ENCODE peak calls at places on chromosomes 1 and 21, in six cellular contexts. N is gastrocnemius medialis, D is tibial artery, B is uterus, W is cardiac muscle cell, X is transverse colon. U is an unnamed sample. For H3K4me1, the result is how much of the 10 kb centered on the place peaks cover.

GRCh38 chr1:244054924-244055263 is 3.8 kb downstream of the ZBTB18 start:
- DNase-seq in N (no peak), D (no peak), B (no peak), W (no peak), X (no peak), U (no peak)

GRCh38 chr1:83006271-83006670 is 992.7 kb downstream of the TTLL7 start:
- DNase-seq in N (no peak), D (no peak), B (no peak), W (no peak), X (no peak), U (no peak)

GRCh38 chr1:43077273-43077672 is 94.8 kb downstream of the EBNA1BP2 start:
- DNase-seq in N (no peak), D (no peak), B (no peak), W (no peak), X (no peak), U (no peak)

GRCh38 chr1:181255270-181255929 is 166.9 kb downstream of the IER5 start:
- DNase-seq in N (no peak), D (no peak), B (no peak), W (peak), X (no peak), U (no peak)

GRCh38 chr1:227072991-227073390 is 132.9 kb downstream of the COQ8A start:
- DNase-seq in N (no peak), D (no peak), B (no peak), W (peak), X (no peak), U (no peak)

GRCh38 chr21:45264919-45265515 is 22.7 kb downstream of the POFUT2 start:
- DNase-seq in N (no peak), D (peak), B (no peak), W (no peak), X (no peak), U (no peak)

GRCh38 chr1:24567792-24568388 is 12.0 kb downstream of the NCMAP start:
- DNase-seq in N (no peak), D (no peak), B (no peak), W (no peak), X (peak), U (no peak)

GRCh38 chr1:15185617-15186016 is 32.1 kb downstream of the TMEM51 start:
- DNase-seq in N (no peak), D (no peak), B (no peak), W (no peak), X (no peak), U (no peak)

GRCh38 chr1:2439369-2439768 is 27.0 kb upstream of the PEX10 start:
- DNase-seq in N (no peak), D (no peak), B (no peak), W (no peak), X (no peak), U (no peak)

GRCh38 chr1:118627435-118627834 is 360.7 kb downstream of the TBX15 start:
- DNase-seq in N (no peak), D (no peak), B (no peak), W (no peak), X (no peak), U (no peak)

GRCh38 chr1:5917591-5918274 is 74.5 kb downstream of the NPHP4 start:
- DNase-seq in N (no peak), D (no peak), B (no peak), W (no peak), X (no peak), U (no peak)

GRCh38 chr1:185487943-185488342 is 170.9 kb upstream of the IVNS1ABP start:
- DNase-seq in N (no peak), D (no peak), B (no peak), W (no peak), X (no peak), U (no peak)

GRCh38 chr1:7252411-7253117 is 467.3 kb downstream of the CAMTA1 start:
- DNase-seq in N (no peak), D (no peak), B (no peak), W (no peak), X (no peak), U (no peak)

GRCh38 chr1:178060789-178061556 is 32.9 kb upstream of the RASAL2 start:
- DNase-seq in N (no peak), D (no peak), B (peak), W (peak), X (no peak), U (no peak)

GRCh38 chr1:171712341-171712740 is 29.5 kb downstream of the VAMP4 start:
- DNase-seq in N (no peak), D (no peak), B (no peak), W (no peak), X (no peak), U (no peak)

GRCh38 chr1:112396668-112397025 is 633 bp downstream of the CTTNBP2NL start:
- DNase-seq in N (no peak), D (no peak), B (no peak), W (peak), X (no peak), U (no peak)

GRCh38 chr1:87866416-87866815 is 537.7 kb downstream of the LMO4 start:
- DNase-seq in N (no peak), D (no peak), B (no peak), W (no peak), X (no peak), U (no peak)

GRCh38 chr1:86621286-86621685 is 74.4 kb downstream of the CLCA4 start:
- DNase-seq in N (no peak), D (no peak), B (no peak), W (no peak), X (no peak), U (no peak)

GRCh38 chr1:203289281-203289981 is 15.9 kb upstream of the BTG2 start:
- DNase-seq in N (no peak), D (peak), B (no peak), W (no peak), X (peak), U (no peak)

GRCh38 chr1:71046891-71047634 is 553 bp downstream of the PTGER3 start:
- DNase-seq in N (no peak), D (no peak), B (peak), W (peak), X (peak), U (peak)

GRCh38 chr1:42913426-42914091 is 45.1 kb downstream of the SLC2A1 start:
- DNase-seq in N (no peak), D (peak), B (no peak), W (peak), X (peak), U (no peak)

GRCh38 chr1:116915182-116915611 is 5.5 kb downstream of the PTGFRN start:
- DNase-seq in N (no peak), D (no peak), B (peak), W (peak), X (peak), U (no peak)

GRCh38 chr1:24870551-24871195 is 59.4 kb downstream of the RUNX3 start:
- DNase-seq in N (no peak), D (no peak), B (no peak), W (no peak), X (no peak), U (no peak)

GRCh38 chr1:10941891-10942541 is 70.4 kb upstream of the TARDBP start:
- DNase-seq in N (peak), D (no peak), B (peak), W (peak), X (peak), U (peak)

GRCh38 chr1:94783342-94784264 is 36.6 kb upstream of the SLC44A3 start:
- DNase-seq in N (peak), D (peak), B (peak), W (peak), X (peak), U (peak)

GRCh38 chr1:9404117-9404516 is 111.4 kb downstream of the SPSB1 start:
- DNase-seq in N (no peak), D (no peak), B (no peak), W (no peak), X (no peak), U (no peak)

GRCh38 chr1:23200885-23201284 is 16.4 kb downstream of the HTR1D start:
- DNase-seq in N (no peak), D (no peak), B (no peak), W (no peak), X (no peak), U (no peak)

GRCh38 chr1:242005866-242006565 is 7.1 kb upstream of the MAP1LC3C start:
- DNase-seq in N (no peak), D (no peak), B (no peak), W (no peak), X (no peak), U (no peak)

GRCh38 chr1:210792703-210793102 is 341.2 kb downstream of the KCNH1 start:
- DNase-seq in N (no peak), D (no peak), B (no peak), W (peak), X (no peak), U (no peak)

GRCh38 chr1:25695991-25696330 is 79.4 kb downstream of the MAN1C1 start:
- DNase-seq in N (peak), D (peak), B (peak), W (peak), X (no peak), U (peak)

GRCh38 chr1:99533909-99534907 is 111.7 kb upstream of the PALMD start:
- DNase-seq in N (no peak), D (no peak), B (no peak), W (no peak), X (no peak), U (no peak)

GRCh38 chr1:181083842-181084605 is 4.5 kb upstream of the IER5 start:
- DNase-seq in N (peak), D (peak), B (peak), W (peak), X (peak), U (peak)

GRCh38 chr21:28738882-28739281 is 253.8 kb downstream of the LTN1 start:
- DNase-seq in N (no peak), D (no peak), B (no peak), W (no peak), X (no peak), U (no peak)

GRCh38 chr1:14167889-14168288 is 430.6 kb upstream of the KAZN start:
- DNase-seq in N (no peak), D (no peak), B (no peak), W (no peak), X (no peak), U (no peak)

GRCh38 chr1:42334240-42335049 is 590 bp downstream of the FOXJ3 start:
- DNase-seq in N (peak), D (peak), B (no peak), W (peak), X (peak), U (peak)

GRCh38 chr1:212470059-212470458 is 37.3 kb downstream of the NENF start:
- DNase-seq in N (peak), D (peak), B (peak), W (peak), X (peak), U (peak)

GRCh38 chr1:64955093-64956066 is 11.0 kb downstream of the JAK1 start:
- DNase-seq in N (peak), D (no peak), B (no peak), W (no peak), X (peak), U (no peak)

DNA sequence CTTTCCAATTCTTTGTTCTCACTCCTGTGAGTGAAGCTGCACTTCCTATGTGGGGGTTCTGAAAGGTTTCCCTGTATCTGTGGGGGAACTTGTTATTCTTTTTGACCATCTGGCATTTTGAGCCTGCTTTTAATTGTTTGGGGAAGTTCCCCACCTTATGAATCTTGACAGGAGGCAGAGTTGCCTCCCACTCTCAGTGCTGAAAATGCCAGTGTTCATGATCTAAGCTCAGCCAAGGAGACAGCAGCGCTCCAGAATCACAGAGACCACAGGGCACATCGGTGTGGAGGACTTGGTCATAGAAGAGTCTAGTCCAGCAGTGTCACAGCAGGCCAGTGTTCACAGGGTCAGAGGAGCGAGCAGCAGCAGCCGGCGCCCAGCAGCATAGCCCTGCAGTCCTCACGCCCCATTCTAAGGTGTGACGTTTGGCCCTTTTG is 63.8 kb upstream of the PRDX6 start:
- DNase-seq in N (no peak), D (no peak), B (no peak), W (no peak), X (no peak), U (no peak)
- H3K4me1 ChIP-seq in N (under half), D (under half), B (under half), W (under half), X (under half), U (under half)

GRCh38 chr1:40903106-40903505 is 40.9 kb upstream of the CITED4 start:
- DNase-seq in N (no peak), D (no peak), B (no peak), W (no peak), X (no peak), U (no peak)
- H3K4me1 ChIP-seq in N (under half), D (under half), B (under half), W (under half), X (under half), U (under half)

DNA sequence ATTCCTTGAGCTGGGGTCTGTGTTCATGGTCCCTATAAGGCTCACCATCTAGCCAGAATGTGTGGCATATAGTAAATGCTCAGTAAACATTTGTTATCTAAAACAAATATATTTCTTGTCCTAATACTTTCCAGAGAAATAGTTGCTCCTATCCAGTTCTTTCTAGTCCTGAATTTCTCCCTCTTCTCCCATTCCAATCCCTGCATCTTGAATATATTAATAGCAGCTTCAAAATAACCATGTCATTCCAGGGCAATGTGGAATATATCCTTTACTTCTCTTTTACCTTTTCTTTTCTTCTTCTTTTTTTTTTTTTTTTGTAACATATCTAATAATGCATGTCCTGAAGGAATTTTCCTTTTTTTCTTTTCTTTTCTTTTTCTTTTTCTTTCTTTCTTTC is 10.4 kb downstream of the DNAJB4 start:
- DNase-seq in N (no peak), D (no peak), B (no peak), W (no peak), X (no peak), U (no peak)
- H3K4me1 ChIP-seq in N (under half), D (under half), B (under half), W (under half), X (under half), U (under half)

GRCh38 chr1:159030865-159031472 is 21.3 kb downstream of the IFI16 start:
- DNase-seq in N (no peak), D (no peak), B (no peak), W (peak), X (no peak), U (no peak)
- H3K4me1 ChIP-seq in N (under half), D (under half), B (under half), W (under half), X (under half), U (under half)

DNA sequence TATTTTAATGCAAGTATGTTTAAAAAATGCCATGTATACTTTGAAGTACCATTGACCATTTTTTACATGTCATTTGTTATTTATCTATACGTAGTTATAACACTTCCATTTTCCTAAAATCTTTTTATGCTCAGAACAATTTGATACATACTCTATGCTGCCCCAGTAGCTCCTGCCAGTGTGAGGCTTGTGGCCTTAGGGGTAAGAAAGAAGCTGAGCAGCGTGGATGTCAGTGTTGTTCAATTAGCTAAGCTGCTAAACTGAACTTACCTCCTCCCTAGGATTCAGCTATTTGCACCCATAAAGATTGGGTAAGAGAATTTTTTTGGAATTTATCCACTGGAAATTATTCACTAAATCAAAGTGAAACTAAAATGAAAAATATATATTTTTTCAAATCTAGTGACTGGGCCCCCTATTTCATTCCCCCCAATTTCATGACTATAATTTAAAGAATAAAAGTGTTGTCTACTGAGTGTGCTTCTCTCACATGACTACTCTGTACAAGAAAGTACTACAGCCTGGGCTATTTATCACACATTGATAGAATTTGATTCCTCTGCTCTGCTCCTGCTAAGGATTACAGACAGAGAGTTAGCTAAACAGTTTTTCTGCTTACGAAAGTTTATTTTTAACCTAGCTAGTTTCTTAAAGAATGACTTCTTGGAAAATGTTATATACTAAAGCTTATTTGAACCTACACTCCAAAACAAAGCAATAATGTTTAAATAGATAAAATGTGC is 1030.3 kb upstream of the ADGRL4 start:
- DNase-seq in N (no peak), D (no peak), B (no peak), W (peak), X (no peak), U (no peak)
- H3K4me1 ChIP-seq in N (under half), D (under half), B (under half), W (under half), X (under half), U (under half)

GRCh38 chr1:76198452-76198851 is 123.9 kb downstream of the ST6GALNAC3 start:
- DNase-seq in N (no peak), D (no peak), B (no peak), W (peak), X (no peak), U (no peak)
- H3K4me1 ChIP-seq in N (under half), D (under half), B (under half), W (under half), X (under half), U (under half)